ENCODE peak calls at places on chromosomes 7 and 10, in four cellular contexts. N is GM12878, U is HL-60, W is SK-N-SH. L is an unnamed sample.

GRCh38 chr7:49771427-49772176 is 1.8 kb upstream of the VWC2 start:
- DNase-seq in N (no peak), U (no peak), W (no peak), L (no peak)

GRCh38 chr10:122113161-122113944 is 124.4 kb downstream of the TACC2 start:
- DNase-seq in N (no peak), U (peak; percentile 3), W (peak; percentile 94), L (no peak)

GRCh38 chr10:78739411-78740053 is 329.2 kb upstream of the ZMIZ1 start:
- DNase-seq in N (no peak), U (no peak), W (no peak), L (no peak)

GRCh38 chr10:27513451-27514191 is 9.5 kb downstream of the RAB18 start:
- DNase-seq in N (no peak), U (no peak), W (no peak), L (no peak)

GRCh38 chr10:100442548-100442947 is 20.3 kb upstream of the WNT8B start:
- DNase-seq in N (no peak), U (no peak), W (no peak), L (no peak)

GRCh38 chr10:1417574-1417973 is 319.8 kb downstream of the ADARB2 start:
- DNase-seq in N (no peak), U (no peak), W (no peak), L (no peak)

GRCh38 chr10:80064120-80064886 is 14.2 kb upstream of the TMEM254 start:
- DNase-seq in N (no peak), U (no peak), W (no peak), L (no peak)

GRCh38 chr7:30164567-30164966 is 29.8 kb downstream of the MTURN start:
- DNase-seq in N (no peak), U (peak; percentile 57), W (peak; percentile 65), L (peak; percentile 30)

GRCh38 chr10:48542471-48543210 is 62.2 kb downstream of the ARHGAP22 start:
- DNase-seq in N (no peak), U (no peak), W (no peak), L (no peak)

GRCh38 chr7:14380881-14381280 is 391.4 kb upstream of the ETV1 start:
- DNase-seq in N (no peak), U (no peak), W (no peak), L (no peak)

GRCh38 chr7:98771519-98772241 is 98.1 kb downstream of the TMEM130 start:
- DNase-seq in N (peak; percentile 35), U (no peak), W (no peak), L (no peak)

GRCh38 chr7:149884016-149884415 is 10.2 kb downstream of the ATP6V0E2 start:
- DNase-seq in N (no peak), U (no peak), W (no peak), L (no peak)

GRCh38 chr10:34217524-34217923 is 597.6 kb downstream of the PARD3 start:
- DNase-seq in N (no peak), U (no peak), W (no peak), L (no peak)

GRCh38 chr7:75966209-75966961 is 28.0 kb downstream of the TMEM120A start:
- DNase-seq in N (no peak), U (no peak), W (peak; percentile 53), L (no peak)

GRCh38 chr7:41810258-41810576 is 107.3 kb upstream of the INHBA start:
- DNase-seq in N (peak; percentile 84), U (no peak), W (no peak), L (no peak)

GRCh38 chr10:326350-326749 is 191.1 kb downstream of the ZMYND11 start:
- DNase-seq in N (no peak), U (no peak), W (no peak), L (no peak)

GRCh38 chr10:125495386-125495785 is 187.6 kb downstream of the TEX36 start:
- DNase-seq in N (no peak), U (no peak), W (no peak), L (no peak)

DNA sequence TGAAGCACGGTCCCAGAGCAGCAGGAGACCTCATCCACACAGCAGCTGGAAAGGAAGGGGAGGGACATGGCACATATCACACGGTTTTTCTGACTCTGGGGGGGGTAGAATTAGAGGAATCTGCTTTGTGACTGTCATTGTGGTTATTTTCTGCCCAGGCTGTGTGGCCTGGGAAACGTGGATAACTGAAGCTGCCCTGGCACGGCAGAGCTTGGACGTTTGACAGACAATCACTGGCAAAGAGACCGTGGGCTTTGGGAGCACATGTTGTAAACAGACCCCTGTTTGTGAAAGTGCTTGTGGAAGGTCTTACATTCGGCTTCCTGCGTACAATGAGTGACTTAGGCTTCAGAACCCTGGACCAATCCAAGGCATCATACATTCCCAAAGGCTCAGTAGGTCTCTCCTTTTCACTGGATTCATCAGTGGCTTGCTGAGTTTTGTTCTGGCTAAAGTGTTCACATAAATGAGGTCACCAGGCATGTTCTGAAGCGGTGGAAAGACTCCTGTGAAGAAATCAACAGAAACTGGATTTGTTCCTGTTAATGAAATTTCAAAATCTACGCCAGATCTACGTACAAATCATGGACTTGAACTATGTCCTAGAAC is 188.2 kb downstream of the TEX36 start:
- DNase-seq in N (no peak), U (no peak), W (no peak), L (no peak)
- TF ChIP-seq REST in N (no peak), U (no peak), W (no peak), L (no peak)

DNA sequence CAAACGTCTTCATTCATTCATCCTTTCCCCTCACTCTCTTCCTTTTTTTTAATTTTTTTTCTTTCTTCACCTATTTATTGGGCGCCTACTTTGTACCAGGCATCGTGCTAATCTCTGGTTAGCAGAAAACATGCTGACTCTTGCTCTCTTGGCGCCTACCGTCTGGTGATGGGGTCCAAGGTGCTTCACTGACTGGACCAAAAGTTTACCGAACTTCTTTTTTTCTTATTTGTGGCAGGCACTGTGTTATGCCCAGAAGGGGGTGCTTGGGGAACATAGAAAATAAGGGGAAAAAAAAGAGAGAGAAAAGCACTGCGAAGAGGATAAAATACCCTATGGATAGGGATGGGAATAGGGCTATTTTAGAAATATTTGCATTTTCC is 505 bp upstream of the FAM204A start:
- DNase-seq in N (no peak), U (peak; percentile 4), W (no peak), L (no peak)
- H3K27ac ChIP-seq in N (no peak overlapping the region), U (peak overlapping the region; percentile 88), W (peak overlapping the region; percentile 56), L (peak overlapping the region; percentile 88)

GRCh38 chr7:131471605-131472004 is 84.8 kb downstream of the PODXL start:
- DNase-seq in N (no peak), U (no peak), W (no peak), L (no peak)
- TF ChIP-seq REST in N (no peak), U (no peak), W (no peak), L (no peak)

GRCh38 chr10:28624351-28624750 is 53.0 kb upstream of the BAMBI start:
- DNase-seq in N (no peak), U (no peak), W (no peak), L (no peak)

GRCh38 chr10:28616514-28616913 is 60.8 kb upstream of the BAMBI start:
- DNase-seq in N (no peak), U (no peak), W (no peak), L (no peak)

GRCh38 chr10:28623483-28623882 is 53.8 kb upstream of the BAMBI start:
- DNase-seq in N (no peak), U (no peak), W (no peak), L (no peak)

GRCh38 chr10:28619465-28619864 is 57.9 kb upstream of the BAMBI start:
- DNase-seq in N (no peak), U (peak; percentile 9), W (no peak), L (no peak)

GRCh38 chr10:28620251-28620650 is 57.1 kb upstream of the BAMBI start:
- DNase-seq in N (no peak), U (peak; percentile 54), W (no peak), L (no peak)
- H3K27ac ChIP-seq in N (no peak overlapping the region), U (no peak overlapping the region), W (no peak overlapping the region), L (no peak overlapping the region)

GRCh38 chr7:143901710-143902587 is at the start of gene TCAF1:
- DNase-seq in N (peak; percentile 55), U (peak; percentile 78), W (peak; percentile 99), L (peak; percentile 84)
- TF ChIP-seq REST in N (no peak), U (no peak), W (peak; percentile 46), L (no peak)

GRCh38 chr7:138223402-138223872 is 147.2 kb downstream of the AKR1D1 start:
- DNase-seq in N (no peak), U (no peak), W (no peak), L (no peak)

GRCh38 chr7:138226851-138227250 is 150.6 kb downstream of the AKR1D1 start:
- DNase-seq in N (no peak), U (no peak), W (no peak), L (no peak)

GRCh38 chr7:138228119-138228518 is 151.9 kb downstream of the AKR1D1 start:
- DNase-seq in N (no peak), U (no peak), W (no peak), L (no peak)

GRCh38 chr7:138228764-138229163 is 152.5 kb downstream of the AKR1D1 start:
- DNase-seq in N (no peak), U (no peak), W (no peak), L (no peak)

DNA sequence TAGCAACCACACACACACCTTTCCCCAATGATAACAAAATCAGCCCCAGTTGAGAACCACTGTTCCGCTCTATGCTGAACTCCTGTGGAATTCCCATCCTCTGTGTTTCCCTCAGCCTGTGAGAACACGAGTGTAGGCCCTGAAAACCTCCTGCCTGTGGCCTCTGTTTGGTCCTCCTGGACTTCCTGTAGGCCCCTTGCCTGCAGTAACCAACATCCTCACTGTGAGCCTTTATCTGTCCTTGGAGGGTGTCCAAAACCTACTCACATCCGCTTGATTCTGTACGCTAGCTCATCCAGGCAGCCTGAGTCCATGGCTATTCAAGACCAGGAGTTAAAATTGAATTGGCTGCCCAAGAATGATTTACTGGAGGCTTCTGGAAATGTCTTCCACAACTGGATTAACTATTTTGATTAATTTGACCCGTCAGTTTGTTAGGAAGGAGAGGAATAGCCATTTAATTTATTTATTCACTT is 149.8 kb downstream of the AKR1D1 start:
- DNase-seq in N (no peak), U (no peak), W (peak; percentile 48), L (no peak)
- H3K27ac ChIP-seq in N (no peak overlapping the region), U (no peak overlapping the region), W (no peak overlapping the region), L (no peak overlapping the region)

GRCh38 chr7:132650498-132650897 is 74.2 kb upstream of the PLXNA4 start:
- DNase-seq in N (no peak), U (no peak), W (no peak), L (no peak)
- TF ChIP-seq REST in N (no peak), U (no peak), W (peak; percentile 84), L (no peak)